ENCODE peak calls at places on chromosome 7, in eight cellular contexts. V, M, E, L, B, G, I and R are unnamed samples.

GRCh38 chr7:102450242-102450641 is 14.4 kb downstream of the ALKBH4 start:
- DNase-seq in V (no peak), M (no peak), E (peak), L (no peak), B (no peak), G (no peak), I (no peak), R (no peak)

GRCh38 chr7:158953912-158954311 is 97.6 kb downstream of the DYNC2I1 start:
- DNase-seq in V (no peak), M (no peak), E (no peak), L (no peak), B (no peak), G (no peak), I (no peak), R (no peak)

GRCh38 chr7:600149-600814 is 80.6 kb upstream of the PDGFA start:
- DNase-seq in V (no peak), M (no peak), E (no peak), L (no peak), B (no peak), G (no peak), I (no peak), R (no peak)

GRCh38 chr7:19009241-19009935 is 108.0 kb downstream of the TWIST1 start:
- DNase-seq in V (peak), M (no peak), E (no peak), L (peak), B (no peak), G (peak), I (no peak), R (no peak)

GRCh38 chr7:101775181-101775580 is 42.2 kb upstream of the CUX1 start:
- DNase-seq in V (no peak), M (no peak), E (no peak), L (no peak), B (no peak), G (no peak), I (no peak), R (no peak)

GRCh38 chr7:44221231-44221791 is 20.5 kb downstream of the YKT6 start:
- DNase-seq in V (peak), M (no peak), E (no peak), L (no peak), B (no peak), G (no peak), I (no peak), R (no peak)

GRCh38 chr7:110771717-110772116 is 319.2 kb upstream of the LRRN3 start:
- DNase-seq in V (no peak), M (no peak), E (no peak), L (no peak), B (no peak), G (no peak), I (no peak), R (no peak)

GRCh38 chr7:157671358-157672255 is 334.8 kb downstream of the DNAJB6 start:
- DNase-seq in V (no peak), M (no peak), E (no peak), L (no peak), B (no peak), G (no peak), I (no peak), R (no peak)

GRCh38 chr7:38655833-38656774 is 24.9 kb upstream of the AMPH start:
- DNase-seq in V (no peak), M (no peak), E (no peak), L (no peak), B (no peak), G (peak), I (no peak), R (no peak)

GRCh38 chr7:270351-270983 is 19.5 kb upstream of the FOXL3 start:
- DNase-seq in V (no peak), M (no peak), E (no peak), L (no peak), B (no peak), G (no peak), I (no peak), R (no peak)

GRCh38 chr7:79046061-79046460 is 407.4 kb downstream of the MAGI2 start:
- DNase-seq in V (no peak), M (no peak), E (no peak), L (no peak), B (no peak), G (peak), I (no peak), R (no peak)

GRCh38 chr7:116511552-116512523 is 12.3 kb downstream of the CAV2 start:
- DNase-seq in V (peak), M (no peak), E (no peak), L (peak), B (peak), G (peak), I (no peak), R (no peak)

GRCh38 chr7:8765374-8765773 is 332.0 kb downstream of the NXPH1 start:
- DNase-seq in V (no peak), M (no peak), E (no peak), L (no peak), B (no peak), G (no peak), I (no peak), R (no peak)

GRCh38 chr7:66467887-66468286 is 160.8 kb upstream of the KCTD7 start:
- DNase-seq in V (no peak), M (no peak), E (no peak), L (no peak), B (no peak), G (no peak), I (no peak), R (no peak)

GRCh38 chr7:107370816-107371215 is 99.0 kb upstream of the GPR22 start:
- DNase-seq in V (no peak), M (no peak), E (no peak), L (no peak), B (no peak), G (no peak), I (no peak), R (no peak)

GRCh38 chr7:151491859-151492258 is 27.8 kb downstream of the RHEB start:
- DNase-seq in V (peak), M (no peak), E (no peak), L (peak), B (no peak), G (peak), I (no peak), R (no peak)

GRCh38 chr7:44767912-44768662 is 19.4 kb downstream of the ZMIZ2 start:
- DNase-seq in V (peak), M (peak), E (no peak), L (peak), B (peak), G (peak), I (no peak), R (peak)

GRCh38 chr7:129606801-129607200 is 4.7 kb upstream of the NRF1 start:
- DNase-seq in V (no peak), M (no peak), E (no peak), L (no peak), B (no peak), G (no peak), I (no peak), R (no peak)

GRCh38 chr7:13945670-13946069 is 43.8 kb downstream of the ETV1 start:
- DNase-seq in V (peak), M (no peak), E (no peak), L (peak), B (peak), G (peak), I (no peak), R (no peak)

GRCh38 chr7:44796034-44796503 is 412 bp upstream of the PPIA start:
- DNase-seq in V (peak), M (no peak), E (no peak), L (peak), B (peak), G (no peak), I (no peak), R (no peak)

GRCh38 chr7:135510603-135511183 is 791 bp upstream of the CNOT4 start:
- DNase-seq in V (peak), M (no peak), E (no peak), L (no peak), B (peak), G (peak), I (no peak), R (no peak)